ENCODE peak calls at places on chromosome 15, in six cellular contexts. One of them, this sample, is unnamed.

GRCh38 chr15:36426696-36427095 is 152.7 kb upstream of the CDIN1 start:
- DNase-seq in left ventricle myocardium inferior: no peak
- DNase-seq in neural progenitor cell: no peak
- DNase-seq in tibial nerve: no peak
- DNase-seq in psoas muscle: no peak
- DNase-seq in cardiac fibroblast: no peak
- DNase-seq in this sample: no peak

GRCh38 chr15:71133734-71134464 is 18.6 kb downstream of the THSD4 start:
- DNase-seq in neural progenitor cell: no peak
- DNase-seq in tibial nerve: no peak
- DNase-seq in left ventricle myocardium inferior: peak; percentile 55
- DNase-seq in cardiac fibroblast: no peak
- DNase-seq in psoas muscle: no peak
- DNase-seq in this sample: peak; percentile 74

GRCh38 chr15:68175527-68175926 is 29.6 kb downstream of the CALML4 start:
- DNase-seq in neural progenitor cell: no peak
- DNase-seq in psoas muscle: no peak
- DNase-seq in left ventricle myocardium inferior: no peak
- DNase-seq in tibial nerve: no peak
- DNase-seq in cardiac fibroblast: no peak
- DNase-seq in this sample: no peak

GRCh38 chr15:70235347-70235746 is 137.6 kb upstream of the TLE3 start:
- DNase-seq in neural progenitor cell: no peak
- DNase-seq in cardiac fibroblast: no peak
- DNase-seq in left ventricle myocardium inferior: no peak
- DNase-seq in psoas muscle: no peak
- DNase-seq in tibial nerve: no peak
- DNase-seq in this sample: no peak

GRCh38 chr15:44015555-44015954 is 179.5 kb downstream of the FRMD5 start:
- DNase-seq in psoas muscle: no peak
- DNase-seq in cardiac fibroblast: peak; percentile 67
- DNase-seq in left ventricle myocardium inferior: no peak
- DNase-seq in neural progenitor cell: no peak
- DNase-seq in tibial nerve: no peak
- DNase-seq in this sample: no peak

GRCh38 chr15:67003586-67003985 is 61.8 kb upstream of the SMAD3 start:
- DNase-seq in neural progenitor cell: no peak
- DNase-seq in tibial nerve: no peak
- DNase-seq in psoas muscle: no peak
- DNase-seq in cardiac fibroblast: no peak
- DNase-seq in left ventricle myocardium inferior: no peak
- DNase-seq in this sample: no peak

GRCh38 chr15:57220220-57220619 is 156.1 kb upstream of the CGNL1 start:
- DNase-seq in left ventricle myocardium inferior: no peak
- DNase-seq in cardiac fibroblast: peak; percentile 71
- DNase-seq in neural progenitor cell: no peak
- DNase-seq in psoas muscle: no peak
- DNase-seq in tibial nerve: no peak
- DNase-seq in this sample: no peak

GRCh38 chr15:57570994-57571393 is 20.7 kb upstream of the MYZAP start:
- DNase-seq in psoas muscle: no peak
- DNase-seq in tibial nerve: no peak
- DNase-seq in left ventricle myocardium inferior: no peak
- DNase-seq in neural progenitor cell: no peak
- DNase-seq in cardiac fibroblast: peak; percentile 55
- DNase-seq in this sample: no peak

GRCh38 chr15:83284563-83285283 is at the start of gene BNC1:
- DNase-seq in cardiac fibroblast: no peak
- DNase-seq in tibial nerve: no peak
- DNase-seq in left ventricle myocardium inferior: no peak
- DNase-seq in neural progenitor cell: peak; percentile 67
- DNase-seq in psoas muscle: no peak
- DNase-seq in this sample: no peak

GRCh38 chr15:26359855-26360254 is 413.0 kb downstream of the GABRB3 start:
- DNase-seq in cardiac fibroblast: no peak
- DNase-seq in left ventricle myocardium inferior: no peak
- DNase-seq in psoas muscle: no peak
- DNase-seq in neural progenitor cell: no peak
- DNase-seq in tibial nerve: no peak
- DNase-seq in this sample: no peak

GRCh38 chr15:79640206-79640605 is 208.1 kb downstream of the MINAR1 start:
- DNase-seq in left ventricle myocardium inferior: peak; percentile 15
- DNase-seq in psoas muscle: no peak
- DNase-seq in neural progenitor cell: no peak
- DNase-seq in cardiac fibroblast: peak; percentile 75
- DNase-seq in tibial nerve: no peak
- DNase-seq in this sample: peak; percentile 83

GRCh38 chr15:62059818-62060115 is 480 bp downstream of the VPS13C start:
- DNase-seq in neural progenitor cell: no peak
- DNase-seq in left ventricle myocardium inferior: peak; percentile 49
- DNase-seq in tibial nerve: peak; percentile 29
- DNase-seq in cardiac fibroblast: peak; percentile 48
- DNase-seq in psoas muscle: peak; percentile 50
- DNase-seq in this sample: no peak

GRCh38 chr15:77716632-77717343 is 84.1 kb upstream of the LINGO1 start:
- DNase-seq in cardiac fibroblast: no peak
- DNase-seq in left ventricle myocardium inferior: no peak
- DNase-seq in neural progenitor cell: no peak
- DNase-seq in psoas muscle: no peak
- DNase-seq in tibial nerve: no peak
- DNase-seq in this sample: no peak
- TF ChIP-seq CTCF in cardiac fibroblast: no peak
- TF ChIP-seq CTCF in left ventricle myocardium inferior: no peak
- TF ChIP-seq CTCF in neural progenitor cell: no peak
- TF ChIP-seq CTCF in psoas muscle: no peak
- TF ChIP-seq CTCF in tibial nerve: no peak
- TF ChIP-seq CTCF in this sample: no peak

GRCh38 chr15:99124641-99125040 is 19.8 kb downstream of the SYNM start:
- DNase-seq in left ventricle myocardium inferior: no peak
- DNase-seq in tibial nerve: no peak
- DNase-seq in cardiac fibroblast: no peak
- DNase-seq in neural progenitor cell: no peak
- DNase-seq in psoas muscle: no peak
- DNase-seq in this sample: no peak
- H3K4me3 ChIP-seq in left ventricle myocardium inferior: peak overlapping the region; percentile 52
- H3K4me3 ChIP-seq in tibial nerve: no peak overlapping the region
- H3K4me3 ChIP-seq in cardiac fibroblast: no peak overlapping the region
- H3K4me3 ChIP-seq in neural progenitor cell: no peak overlapping the region
- H3K4me3 ChIP-seq in psoas muscle: peak overlapping the region; percentile 54
- H3K4me3 ChIP-seq in this sample: no peak overlapping the region

GRCh38 chr15:56128081-56128480 is 115.6 kb downstream of the RFX7 start:
- DNase-seq in psoas muscle: no peak
- DNase-seq in neural progenitor cell: no peak
- DNase-seq in tibial nerve: no peak
- DNase-seq in left ventricle myocardium inferior: no peak
- DNase-seq in cardiac fibroblast: no peak
- DNase-seq in this sample: no peak

GRCh38 chr15:56124391-56124790 is 119.3 kb downstream of the RFX7 start:
- DNase-seq in tibial nerve: no peak
- DNase-seq in cardiac fibroblast: no peak
- DNase-seq in psoas muscle: no peak
- DNase-seq in left ventricle myocardium inferior: no peak
- DNase-seq in neural progenitor cell: no peak
- DNase-seq in this sample: no peak

GRCh38 chr15:56126409-56126808 is 117.3 kb downstream of the RFX7 start:
- DNase-seq in cardiac fibroblast: no peak
- DNase-seq in tibial nerve: no peak
- DNase-seq in neural progenitor cell: no peak
- DNase-seq in psoas muscle: no peak
- DNase-seq in left ventricle myocardium inferior: no peak
- DNase-seq in this sample: no peak
- TF ChIP-seq CTCF in cardiac fibroblast: no peak
- TF ChIP-seq CTCF in tibial nerve: no peak
- TF ChIP-seq CTCF in neural progenitor cell: no peak
- TF ChIP-seq CTCF in psoas muscle: no peak
- TF ChIP-seq CTCF in left ventricle myocardium inferior: no peak
- TF ChIP-seq CTCF in this sample: no peak

DNA sequence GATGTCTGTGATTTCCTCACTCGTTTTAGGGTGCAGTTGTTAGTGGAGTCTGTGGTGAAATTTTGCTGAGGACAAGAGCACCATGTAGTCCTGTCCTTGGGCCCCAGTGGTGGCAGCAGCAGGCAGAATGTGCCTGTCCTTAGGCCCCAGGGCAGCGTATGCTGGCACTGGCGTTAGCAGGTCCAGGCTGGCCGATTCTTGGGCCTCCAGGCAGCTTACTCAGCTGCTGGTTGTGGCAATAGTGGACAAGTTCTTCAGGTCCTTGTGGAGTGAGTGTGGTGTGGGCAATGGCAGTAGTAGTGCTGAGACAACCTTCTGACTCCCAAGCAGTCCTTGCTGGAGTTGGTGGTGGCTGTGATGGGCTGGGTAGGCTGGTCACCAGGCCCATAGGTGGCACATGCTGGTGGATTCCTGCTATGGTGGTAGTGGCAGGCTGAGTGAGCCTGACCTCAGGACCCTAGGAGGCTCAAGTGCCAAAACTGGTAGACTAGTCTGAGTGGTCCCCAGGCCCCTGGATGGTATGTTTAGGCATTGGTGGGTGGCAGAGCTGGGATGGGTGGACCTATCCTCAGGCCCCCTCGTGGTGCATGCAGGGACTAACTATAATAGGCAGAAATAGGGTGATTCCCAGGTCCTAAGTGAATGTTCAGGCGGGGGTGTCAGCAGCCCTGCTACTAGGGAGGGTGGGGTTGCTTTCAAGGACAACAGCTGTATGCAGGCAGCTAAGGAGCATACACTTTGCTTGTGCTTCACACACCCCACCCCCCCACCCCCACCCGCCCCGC is 56.3 kb downstream of the TNFAIP8L3 start:
- DNase-seq in cardiac fibroblast: no peak
- DNase-seq in neural progenitor cell: no peak
- DNase-seq in psoas muscle: no peak
- DNase-seq in tibial nerve: no peak
- DNase-seq in left ventricle myocardium inferior: no peak
- DNase-seq in this sample: no peak
- H3K4me3 ChIP-seq in cardiac fibroblast: no peak overlapping the region
- H3K4me3 ChIP-seq in neural progenitor cell: peak overlapping the region; percentile 30
- H3K4me3 ChIP-seq in psoas muscle: no peak overlapping the region
- H3K4me3 ChIP-seq in tibial nerve: no peak overlapping the region
- H3K4me3 ChIP-seq in left ventricle myocardium inferior: no peak overlapping the region
- H3K4me3 ChIP-seq in this sample: no peak overlapping the region

This sample was measured in epithelial cell of proximal tubule.